ENCODE peak calls at places on chromosomes 16 and 17, in six cellular contexts. Z, U, I, A, E and Y are unnamed samples.
A peak's percentile ranks its signal among the peaks of the same experiment; 100 is the strongest.

GRCh38 chr17:73768691-73769090 is 124.4 kb upstream of the SDK2 start:
- DNase-seq in A (no peak), Z (no peak), E (no peak), U (no peak), I (no peak), Y (no peak)

GRCh38 chr16:3020247-3020603 is at the start of gene TNFRSF12A:
- DNase-seq in E (peak; percentile 11), U (peak; percentile 84), Z (peak; percentile 80), A (no peak), I (no peak), Y (peak; percentile 45)

GRCh38 chr17:17141860-17142552 is 64.1 kb downstream of the PLD6 start:
- DNase-seq in U (peak; percentile 82), A (no peak), E (no peak), Z (peak; percentile 30), I (no peak), Y (no peak)

GRCh38 chr17:77719806-77720205 is 238.7 kb upstream of the TNRC6C start:
- DNase-seq in I (no peak), A (no peak), E (no peak), Z (no peak), U (no peak), Y (no peak)

GRCh38 chr16:79195948-79196347 is 404.6 kb downstream of the MAF start:
- DNase-seq in E (no peak), I (no peak), A (no peak), Z (no peak), U (no peak), Y (no peak)

GRCh38 chr17:38706625-38707298 is 1.7 kb downstream of the MLLT6 start:
- DNase-seq in Z (no peak), I (no peak), A (no peak), U (no peak), E (no peak), Y (no peak)

GRCh38 chr16:54061454-54061853 is 225.1 kb downstream of the IRX3 start:
- DNase-seq in E (no peak), I (no peak), U (no peak), A (no peak), Z (no peak), Y (no peak)

GRCh38 chr17:76726766-76727718 is at the start of gene METTL23:
- DNase-seq in I (no peak), U (peak; percentile 86), Z (peak; percentile 49), E (peak; percentile 69), A (no peak), Y (no peak)

GRCh38 chr17:53749178-53749577 is 73.5 kb upstream of the KIF2B start:
- DNase-seq in A (no peak), I (no peak), Z (no peak), E (no peak), U (peak; percentile 18), Y (no peak)

GRCh38 chr17:41434313-41434895 is 6.4 kb downstream of the KRT38 start:
- DNase-seq in A (no peak), I (no peak), U (no peak), E (peak; percentile 69), Z (no peak), Y (no peak)

GRCh38 chr16:53457670-53458069 is 23.4 kb downstream of the RBL2 start:
- DNase-seq in E (no peak), U (no peak), Z (peak; percentile 60), A (no peak), I (no peak), Y (no peak)